ENCODE peak calls at places on chromosomes 2 and 18, in six cellular contexts. R is PC-9, N is AG04450, B is right lobe of liver, T is choroid plexus epithelial cell, Z is astrocyte of the spinal cord. O is an unnamed sample.

GRCh38 chr2:205259131-205259530 is 423.2 kb upstream of the NRP2 start:
- DNase-seq in Z (peak; percentile 46), N (no peak), B (no peak), R (no peak), T (peak; percentile 17), O (no peak)

GRCh38 chr2:241000831-241001321 is 2.5 kb downstream of the SNED1 start:
- DNase-seq in R (no peak), B (no peak), T (no peak), Z (no peak), N (no peak), O (no peak)

GRCh38 chr2:162014751-162015150 is 59.3 kb downstream of the DPP4 start:
- DNase-seq in Z (no peak), N (no peak), R (no peak), T (peak; percentile 53), B (no peak), O (no peak)

GRCh38 chr2:235765181-235765820 is 271.5 kb downstream of the AGAP1 start:
- DNase-seq in R (no peak), T (peak; percentile 64), B (no peak), N (peak; percentile 15), Z (peak; percentile 77), O (peak; percentile 81)

GRCh38 chr2:150806336-150806735 is 318.9 kb upstream of the RND3 start:
- DNase-seq in Z (peak; percentile 60), N (no peak), T (peak; percentile 41), B (no peak), R (no peak), O (peak; percentile 34)

GRCh38 chr2:54888146-54888545 is 162.1 kb downstream of the RTN4 start:
- DNase-seq in B (no peak), Z (no peak), R (no peak), T (no peak), N (no peak), O (no peak)

GRCh38 chr2:230974096-230974913 is 21.6 kb upstream of the SPATA3 start:
- DNase-seq in N (no peak), T (peak; percentile 96), Z (peak; percentile 92), R (no peak), B (peak; percentile 35), O (peak; percentile 92)

GRCh38 chr18:23712445-23712844 is 23.2 kb downstream of the LAMA3 start:
- DNase-seq in N (no peak), B (no peak), T (no peak), R (peak; percentile 38), Z (no peak), O (no peak)

GRCh38 chr2:11389551-11390528 is 45.4 kb upstream of the ROCK2 start:
- DNase-seq in N (peak; percentile 95), Z (peak; percentile 87), B (peak; percentile 93), T (peak; percentile 96), R (no peak), O (peak; percentile 90)

GRCh38 chr18:9135912-9136314 is 668 bp upstream of the ANKRD12 start:
- DNase-seq in N (no peak), B (peak; percentile 72), Z (no peak), T (peak; percentile 43), R (peak; percentile 55), O (no peak)

GRCh38 chr2:65055427-65056214 is 595 bp upstream of the CEP68 start:
- DNase-seq in N (no peak), Z (no peak), R (no peak), B (no peak), T (no peak), O (no peak)

GRCh38 chr2:10428936-10429335 is 19.2 kb downstream of the ODC1 start:
- DNase-seq in T (no peak), N (no peak), R (no peak), Z (no peak), B (no peak), O (no peak)

GRCh38 chr2:216679658-216680024 is 15.7 kb downstream of the IGFBP5 start:
- DNase-seq in R (no peak), Z (no peak), N (no peak), T (no peak), B (no peak), O (no peak)

GRCh38 chr2:216298719-216299118 is 73.6 kb downstream of the MARCHF4 start:
- DNase-seq in B (no peak), R (peak; percentile 67), T (peak; percentile 67), N (peak; percentile 24), Z (peak; percentile 44), O (peak; percentile 77)

GRCh38 chr2:43250015-43250414 is 23.6 kb upstream of the ZFP36L2 start:
- DNase-seq in B (no peak), T (no peak), N (no peak), R (no peak), Z (no peak), O (no peak)

GRCh38 chr2:25594991-25595390 is 78.4 kb downstream of the DTNB start:
- DNase-seq in T (no peak), B (no peak), N (no peak), Z (no peak), R (no peak), O (no peak)

GRCh38 chr18:34159691-34160185 is 65.0 kb downstream of the NOL4 start:
- DNase-seq in T (no peak), N (no peak), Z (no peak), R (no peak), B (no peak), O (no peak)

GRCh38 chr2:217538719-217539118 is 464.1 kb downstream of the TNS1 start:
- DNase-seq in T (peak; percentile 30), Z (no peak), N (no peak), B (no peak), R (no peak), O (no peak)

GRCh38 chr2:145631561-145631960 is 1111.6 kb upstream of the ZEB2 start:
- DNase-seq in T (peak; percentile 35), R (no peak), Z (no peak), B (no peak), N (no peak), O (no peak)

GRCh38 chr2:41948397-41948763 is 99.4 kb upstream of the PKDCC start:
- DNase-seq in Z (no peak), B (no peak), R (no peak), T (no peak), N (no peak), O (no peak)

GRCh38 chr2:108965540-108966299 is 23.3 kb downstream of the EDAR start:
- DNase-seq in B (no peak), Z (no peak), R (no peak), T (no peak), N (no peak), O (no peak)

GRCh38 chr2:166653185-166653813 is 159.2 kb upstream of the SCN7A start:
- DNase-seq in R (no peak), Z (peak; percentile 82), B (no peak), T (peak; percentile 64), N (no peak), O (peak; percentile 56)

GRCh38 chr2:213164263-213164662 is 12.9 kb upstream of the IKZF2 start:
- DNase-seq in R (no peak), B (no peak), Z (no peak), N (no peak), T (no peak), O (no peak)

GRCh38 chr2:8761529-8762164 is 75.8 kb downstream of the KIDINS220 start:
- DNase-seq in R (no peak), B (no peak), T (peak; percentile 74), Z (peak; percentile 57), N (no peak), O (peak; percentile 21)

GRCh38 chr2:222835142-222835822 is 25.6 kb upstream of the ACSL3 start:
- DNase-seq in N (no peak), B (no peak), R (peak; percentile 74), T (peak; percentile 26), Z (no peak), O (no peak)

GRCh38 chr2:237467447-237468179 is 19.4 kb upstream of the MLPH start:
- DNase-seq in B (no peak), N (no peak), Z (no peak), R (no peak), T (no peak), O (no peak)

GRCh38 chr2:51511002-51511401 is 479.1 kb upstream of the NRXN1 start:
- DNase-seq in T (no peak), B (no peak), R (no peak), N (no peak), Z (no peak), O (no peak)

GRCh38 chr2:156680266-156680665 is 244.1 kb downstream of the GPD2 start:
- DNase-seq in T (no peak), R (no peak), Z (no peak), B (no peak), N (no peak), O (no peak)

DNA sequence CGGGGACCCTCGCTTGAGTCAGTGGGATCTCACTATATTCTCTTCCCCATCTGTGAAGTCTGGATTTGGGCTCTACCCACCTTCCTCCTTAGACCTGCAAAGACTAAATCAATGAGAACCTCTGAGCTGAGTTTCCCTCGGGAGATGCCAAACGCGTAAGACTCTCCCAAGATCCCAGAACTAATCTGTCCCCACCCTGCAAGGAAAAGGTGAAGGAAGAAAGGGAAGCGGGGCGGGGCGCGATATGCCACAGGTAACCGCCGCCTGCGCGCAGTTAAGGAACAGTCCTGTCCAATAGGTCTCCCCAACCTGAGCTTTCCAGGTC is 780 bp downstream of the SRD5A2 start:
- DNase-seq in T (no peak), N (no peak), B (no peak), R (no peak), Z (no peak), O (no peak)
- H3K4me3 ChIP-seq in T (no peak overlapping the region), N (no peak overlapping the region), B (peak overlapping the region; percentile 39), R (no peak overlapping the region), Z (no peak overlapping the region), O (no peak overlapping the region)

GRCh38 chr2:199581935-199582336 is 124.2 kb upstream of the SATB2 start:
- DNase-seq in B (no peak), T (peak; percentile 29), N (no peak), Z (peak; percentile 49), R (no peak), O (peak; percentile 9)
- H3K4me3 ChIP-seq in B (no peak overlapping the region), T (peak overlapping the region; percentile 53), N (peak overlapping the region; percentile 57), Z (peak overlapping the region; percentile 25), R (no peak overlapping the region), O (peak overlapping the region; percentile 53)

GRCh38 chr2:23618265-23618664 is 233.3 kb downstream of the KLHL29 start:
- DNase-seq in Z (no peak), T (no peak), N (no peak), R (no peak), B (no peak), O (no peak)

GRCh38 chr2:23618696-23619530 is 233.9 kb downstream of the KLHL29 start:
- DNase-seq in N (no peak), R (no peak), T (no peak), B (no peak), Z (no peak), O (no peak)

GRCh38 chr2:23617167-23617787 is 232.3 kb downstream of the KLHL29 start:
- DNase-seq in B (no peak), R (no peak), Z (peak; percentile 50), T (peak; percentile 63), N (no peak), O (no peak)

GRCh38 chr2:23616630-23617029 is 231.7 kb downstream of the KLHL29 start:
- DNase-seq in B (no peak), T (no peak), Z (no peak), N (no peak), R (no peak), O (no peak)

DNA sequence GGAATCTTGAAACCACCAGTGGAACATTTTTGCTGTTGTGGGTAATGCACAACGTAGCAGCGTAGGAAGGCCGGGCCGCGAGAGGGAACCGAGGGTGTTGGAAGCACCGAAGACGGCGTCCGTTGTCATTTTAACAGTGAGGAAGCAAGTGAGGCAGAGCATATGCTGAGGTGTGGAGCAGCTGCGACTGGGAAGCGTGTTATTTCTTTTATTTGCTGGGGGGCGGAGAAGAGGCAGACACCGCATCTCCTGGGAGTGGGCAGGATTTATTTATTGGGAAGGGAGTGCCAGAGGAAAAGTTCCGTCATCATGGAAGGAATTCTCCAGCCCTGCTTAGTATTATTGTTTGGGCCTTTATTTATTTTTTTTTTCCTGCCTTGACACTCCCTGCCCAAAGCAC is 232.8 kb downstream of the KLHL29 start:
- DNase-seq in Z (no peak), N (no peak), R (no peak), B (no peak), T (no peak), O (no peak)
- H3K4me3 ChIP-seq in Z (no peak overlapping the region), N (no peak overlapping the region), R (no peak overlapping the region), B (no peak overlapping the region), T (no peak overlapping the region), O (no peak overlapping the region)

GRCh38 chr2:84882415-84882738 is 1.5 kb upstream of the TRABD2A start:
- DNase-seq in B (no peak), Z (no peak), N (no peak), R (no peak), T (no peak), O (no peak)
- H3K4me3 ChIP-seq in B (peak overlapping the region; percentile 55), Z (no peak overlapping the region), N (no peak overlapping the region), R (peak overlapping the region; percentile 59), T (no peak overlapping the region), O (no peak overlapping the region)

O was measured in brain microvascular endothelial cell.